ENCODE peak calls at places on chromosome 15, in six cellular contexts. B is cardiac muscle cell; I is activated CD8-positive, alpha-beta memory T cell treated with anti-CD3 and anti-CD28 coated beads, Interleukin-2, amount 10 ng/mL, durations not matched to agents 7 days and 5 days; G is nephron progenitor cell; Q is fibroblast of pulmonary artery; R is HS-5. D is an unnamed sample.

GRCh38 chr15:71791975-71792374 is 18.4 kb upstream of the NR2E3 start:
- DNase-seq in B (no peak), R (no peak), I (no peak), Q (no peak), G (no peak), D (no peak)

GRCh38 chr15:56468271-56468912 is 3.5 kb upstream of the MNS1 start:
- DNase-seq in I (no peak), R (no peak), B (no peak), G (no peak), Q (peak), D (no peak)

GRCh38 chr15:73986055-73986775 is 5.9 kb downstream of the STOML1 start:
- DNase-seq in R (no peak), B (no peak), I (no peak), G (no peak), Q (no peak), D (no peak)

GRCh38 chr15:59148160-59148810 is 43.3 kb downstream of the CCNB2 start:
- DNase-seq in B (no peak), R (no peak), Q (peak), I (no peak), G (no peak), D (no peak)

GRCh38 chr15:59260090-59260489 is 53.4 kb downstream of the LDHAL6B start:
- DNase-seq in Q (no peak), B (no peak), G (no peak), I (no peak), R (no peak), D (no peak)

GRCh38 chr15:98727115-98728040 is 79.0 kb downstream of the IGF1R start:
- DNase-seq in I (no peak), Q (peak), R (peak), G (peak), B (peak), D (peak)

GRCh38 chr15:69718916-69719315 is 266.3 kb downstream of the RPLP1 start:
- DNase-seq in B (no peak), I (peak), G (no peak), R (no peak), Q (no peak), D (no peak)

GRCh38 chr15:64828985-64829384 is 3.5 kb upstream of the PIF1 start:
- DNase-seq in I (no peak), B (no peak), R (peak), Q (no peak), G (no peak), D (no peak)

GRCh38 chr15:42750306-42750705 is 13.4 kb upstream of the CDAN1 start:
- DNase-seq in Q (no peak), B (no peak), R (no peak), G (no peak), I (no peak), D (no peak)

GRCh38 chr15:42065008-42065407 is 29.4 kb downstream of the PLA2G4D start:
- DNase-seq in B (no peak), I (peak), G (no peak), Q (no peak), R (no peak), D (no peak)

D was measured in thoracic aorta.